ENCODE peak calls at places on chromosome 11, in seven cellular contexts. V is AG04450; Z is endodermal cell; I is thoracic aorta; G is psoas muscle; B is heart left ventricle; J is CD4-positive, alpha-beta T cell. R is an unnamed sample. For H3K9me3 and H3K27me3, the result is how much of the 10 kb centered on the place peaks cover.

GRCh38 chr11:9091044-9091936 is at the start of gene SCUBE2:
- DNase-seq in G (no peak), B (no peak), Z (peak), J (no peak), V (no peak), I (no peak), R (no peak)

GRCh38 chr11:609355-609811 is 6.4 kb downstream of the IRF7 start:
- DNase-seq in V (no peak), I (no peak), B (no peak), G (no peak), Z (no peak), J (no peak), R (no peak)

GRCh38 chr11:115942043-115942442 is 437.8 kb upstream of the CADM1 start:
- DNase-seq in B (no peak), I (no peak), V (no peak), Z (no peak), G (no peak), J (no peak), R (no peak)

GRCh38 chr11:2157294-2158040 is 3.5 kb downstream of the INS start:
- DNase-seq in J (no peak), V (no peak), G (no peak), Z (no peak), B (no peak), I (no peak), R (no peak)

GRCh38 chr11:3002346-3002745 is 10.2 kb upstream of the NAP1L4 start:
- DNase-seq in Z (no peak), J (no peak), V (no peak), I (no peak), G (peak), B (no peak), R (no peak)

GRCh38 chr11:105296386-105296785 is 156.8 kb upstream of the CARD18 start:
- DNase-seq in J (no peak), V (no peak), Z (no peak), G (peak), I (no peak), B (no peak), R (no peak)

GRCh38 chr11:95067042-95067827 is 516 bp downstream of the SRSF8 start:
- DNase-seq in V (no peak), I (peak), G (peak), J (peak), Z (peak), B (peak), R (peak)

GRCh38 chr11:18384157-18384641 is 10.2 kb upstream of the LDHA start:
- DNase-seq in I (peak), Z (peak), G (peak), J (no peak), B (peak), V (peak), R (peak)

GRCh38 chr11:24375896-24376295 is 121.0 kb upstream of the LUZP2 start:
- DNase-seq in B (no peak), Z (no peak), J (no peak), G (no peak), V (no peak), I (no peak), R (no peak)

GRCh38 chr11:47591764-47592163 is 2.4 kb downstream of the C1QTNF4 start:
- DNase-seq in Z (peak), V (no peak), J (no peak), I (no peak), B (no peak), G (no peak), R (no peak)

GRCh38 chr11:113721462-113722066 is 15.5 kb upstream of the TMPRSS5 start:
- DNase-seq in G (no peak), B (no peak), I (no peak), V (no peak), Z (no peak), J (no peak), R (no peak)

GRCh38 chr11:10318527-10318802 is 13.6 kb downstream of the ADM start:
- DNase-seq in V (no peak), J (no peak), B (no peak), Z (peak), I (no peak), G (peak), R (no peak)

GRCh38 chr11:28231475-28231874 is 123.3 kb downstream of the METTL15 start:
- DNase-seq in V (peak), B (no peak), I (no peak), Z (no peak), G (no peak), J (no peak), R (no peak)

GRCh38 chr11:83691387-83692088 is 405.4 kb upstream of the CCDC90B start:
- DNase-seq in G (no peak), I (no peak), Z (no peak), J (no peak), V (no peak), B (peak), R (peak)

GRCh38 chr11:107576497-107577086 is 11.1 kb upstream of the ALKBH8 start:
- DNase-seq in Z (peak), J (peak), I (no peak), V (no peak), B (peak), G (peak), R (peak)

GRCh38 chr11:47946682-47947575 is 33.4 kb upstream of the PTPRJ start:
- DNase-seq in V (peak), I (peak), Z (peak), B (peak), J (no peak), G (peak), R (peak)

GRCh38 chr11:111531156-111531555 is 9.4 kb upstream of the LAYN start:
- DNase-seq in I (no peak), G (no peak), V (no peak), Z (no peak), J (no peak), B (no peak), R (no peak)

GRCh38 chr11:65574147-65574962 is 1.5 kb upstream of the EHBP1L1 start:
- DNase-seq in J (peak), I (peak), Z (peak), V (peak), B (peak), G (peak), R (peak)

GRCh38 chr11:29518389-29519174 is 498.2 kb downstream of the KCNA4 start:
- DNase-seq in V (no peak), B (no peak), G (no peak), J (no peak), I (no peak), Z (peak), R (no peak)
- H3K9me3 ChIP-seq in V (under half), B (under half), G (under half), J (under half), I (under half), Z (under half), R (under half)

GRCh38 chr11:75193271-75193670 is 42.4 kb downstream of the SLCO2B1 start:
- DNase-seq in Z (no peak), G (no peak), J (no peak), I (no peak), B (no peak), V (no peak), R (no peak)

GRCh38 chr11:75194147-75194546 is 43.2 kb downstream of the SLCO2B1 start:
- DNase-seq in Z (no peak), B (no peak), J (no peak), G (peak), V (no peak), I (no peak), R (no peak)

GRCh38 chr11:75196426-75196825 is 44.1 kb upstream of the TPBGL start:
- DNase-seq in B (no peak), I (no peak), V (no peak), G (no peak), J (no peak), Z (peak), R (no peak)

GRCh38 chr11:75193711-75194110 is 42.8 kb downstream of the SLCO2B1 start:
- DNase-seq in I (no peak), G (no peak), Z (peak), J (no peak), B (no peak), V (no peak), R (no peak)

GRCh38 chr11:75195164-75195962 is 44.5 kb downstream of the SLCO2B1 start:
- DNase-seq in G (no peak), I (no peak), B (peak), Z (peak), V (no peak), J (no peak), R (peak)
- H3K27me3 ChIP-seq in G (under half), I (under half), B (under half), Z (under half), V (half or more), J (under half), R (under half)

DNA sequence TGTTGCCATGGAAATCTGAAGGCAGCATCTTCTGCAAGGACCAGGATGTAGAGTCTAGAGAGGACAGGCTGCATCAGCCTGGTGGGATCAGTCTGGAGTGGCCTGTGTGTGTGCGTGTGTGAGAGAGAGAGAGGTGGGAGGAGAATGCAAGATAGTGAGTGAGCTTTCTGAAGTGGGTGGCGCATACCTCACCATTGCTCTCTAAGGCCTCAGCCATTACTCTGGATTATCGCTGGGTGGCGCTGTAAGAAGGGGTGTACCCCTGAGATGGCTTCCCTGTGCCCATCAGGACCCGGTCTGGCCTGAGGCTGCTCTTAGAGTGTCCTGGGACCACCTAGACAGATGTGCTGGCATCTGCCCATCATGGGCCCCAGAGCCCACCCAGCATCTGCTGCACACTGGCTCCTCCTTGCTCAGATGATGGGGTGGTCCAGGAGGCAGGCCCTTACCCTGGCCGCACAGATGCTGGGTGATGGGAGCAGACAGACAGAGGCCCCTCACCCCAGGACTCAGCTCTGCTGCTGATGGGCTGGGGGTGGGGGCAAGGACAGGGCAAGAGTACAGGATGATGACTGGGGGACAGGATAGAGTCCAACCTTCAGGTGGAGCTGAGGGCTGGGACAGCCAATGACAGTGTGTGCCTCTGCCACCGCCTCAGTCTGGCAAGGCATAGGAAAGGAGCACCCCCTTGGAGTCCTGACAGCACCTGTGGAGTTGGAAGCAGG is 25.7 kb upstream of the TUB start:
- DNase-seq in Z (peak), V (no peak), J (no peak), I (no peak), G (no peak), B (no peak), R (peak)
- TF ChIP-seq CTCF in Z (peak), V (peak), J (no peak), I (no peak), G (no peak), B (no peak), R (no peak)

GRCh38 chr11:68127791-68128681 is 6.8 kb upstream of the CHKA start:
- DNase-seq in G (peak), V (peak), Z (peak), J (no peak), B (no peak), I (no peak), R (peak)

GRCh38 chr11:68135161-68135560 is 14.0 kb upstream of the CHKA start:
- DNase-seq in I (no peak), V (no peak), G (no peak), Z (no peak), J (no peak), B (no peak), R (no peak)

GRCh38 chr11:68128682-68129327 is 7.6 kb upstream of the CHKA start:
- DNase-seq in Z (peak), V (peak), I (no peak), J (no peak), B (peak), G (peak), R (peak)

GRCh38 chr11:68125164-68125563 is 4.0 kb upstream of the CHKA start:
- DNase-seq in I (no peak), G (no peak), V (no peak), Z (no peak), B (no peak), J (no peak), R (no peak)

DNA sequence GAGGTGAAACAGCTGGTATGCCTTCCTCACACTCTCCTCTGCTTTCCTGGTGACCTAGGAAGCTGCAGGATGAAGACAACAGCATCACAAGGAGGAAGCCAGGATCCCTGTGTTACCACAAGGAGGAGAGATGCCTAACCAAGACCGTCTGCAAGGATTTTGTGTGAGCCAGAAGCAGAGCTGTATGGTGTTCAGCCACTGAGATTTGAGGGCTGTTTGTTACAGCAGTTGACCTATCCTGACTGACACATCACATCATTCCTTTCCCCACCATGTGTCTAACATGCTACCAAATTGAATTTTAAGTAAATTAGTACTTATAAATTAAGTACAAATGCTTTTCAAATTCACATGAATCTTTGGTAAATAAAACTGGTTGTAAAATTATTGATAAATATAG is 8.9 kb upstream of the CHKA start:
- DNase-seq in I (no peak), V (no peak), J (no peak), Z (no peak), G (no peak), B (no peak), R (no peak)
- H3K9me3 ChIP-seq in I (under half), V (under half), J (under half), Z (half or more), G (under half), B (under half), R (under half)

GRCh38 chr11:61609970-61610347 is 29.1 kb upstream of the SYT7 start:
- DNase-seq in V (no peak), G (no peak), Z (peak), I (no peak), B (no peak), J (no peak), R (no peak)
- H3K27me3 ChIP-seq in V (under half), G (under half), Z (under half), I (under half), B (under half), J (under half), R (under half)

GRCh38 chr11:5611627-5612026 is 13.2 kb upstream of the TRIM34 start:
- DNase-seq in Z (no peak), I (no peak), J (no peak), G (no peak), B (no peak), V (no peak), R (no peak)
- TF ChIP-seq CTCF in Z (peak), I (no peak), J (no peak), G (no peak), B (no peak), V (no peak), R (no peak)

DNA sequence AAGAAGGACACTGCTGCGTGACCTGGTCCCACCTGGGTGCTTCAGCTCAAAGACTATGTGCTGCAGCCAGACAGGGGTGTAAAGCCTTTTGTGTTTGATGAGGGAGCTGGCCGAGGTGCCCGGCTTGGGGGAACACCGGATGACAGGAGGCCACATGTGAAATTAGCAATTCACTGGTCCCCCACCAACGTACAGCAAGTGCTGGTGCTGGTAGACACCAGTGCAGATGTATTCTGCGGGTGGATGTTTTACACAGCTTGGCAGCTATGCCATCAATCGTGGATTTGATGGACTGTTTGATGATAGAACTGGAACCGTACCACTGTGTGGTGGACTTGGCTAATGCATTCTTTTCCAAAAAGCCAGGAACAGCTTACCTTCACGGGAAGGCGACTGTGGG is 47.9 kb upstream of the LIPT2 start:
- DNase-seq in Z (no peak), G (no peak), V (no peak), I (no peak), J (no peak), B (no peak), R (no peak)
- H3K9me3 ChIP-seq in Z (half or more), G (under half), V (under half), I (under half), J (under half), B (under half), R (under half)

GRCh38 chr11:134411887-134412507 is at the start of gene B3GAT1:
- DNase-seq in B (no peak), V (no peak), J (no peak), I (no peak), G (no peak), Z (peak), R (no peak)
- H3K27me3 ChIP-seq in B (half or more), V (under half), J (half or more), I (under half), G (half or more), Z (half or more), R (under half)

GRCh38 chr11:127420139-127420538 is 419.6 kb upstream of the KIRREL3 start:
- DNase-seq in Z (no peak), V (no peak), J (no peak), I (no peak), B (no peak), G (no peak), R (no peak)
- TF ChIP-seq CTCF in Z (peak), V (no peak), J (no peak), I (no peak), B (no peak), G (no peak), R (no peak)